ENCODE peak calls at places on chromosomes 5 and 9, in six cellular contexts. One of them, this sample, is unnamed.

GRCh38 chr9:129026442-129027223 is 1.5 kb downstream of the SH3GLB2 start:
- DNase-seq in stomach: peak; percentile 62
- DNase-seq in suprapubic skin: no peak
- DNase-seq in SK-N-SH: peak; percentile 91
- DNase-seq in transverse colon: peak; percentile 39
- DNase-seq in HepG2: peak; percentile 20
- DNase-seq in this sample: peak; percentile 44

GRCh38 chr5:76544268-76544926 is 78.8 kb downstream of the F2RL2 start:
- DNase-seq in suprapubic skin: no peak
- DNase-seq in HepG2: peak; percentile 70
- DNase-seq in SK-N-SH: peak; percentile 69
- DNase-seq in transverse colon: peak; percentile 70
- DNase-seq in stomach: peak; percentile 76
- DNase-seq in this sample: peak; percentile 53

GRCh38 chr5:139232161-139232724 is 34.1 kb upstream of the SIL1 start:
- DNase-seq in SK-N-SH: no peak
- DNase-seq in suprapubic skin: no peak
- DNase-seq in transverse colon: no peak
- DNase-seq in HepG2: no peak
- DNase-seq in stomach: no peak
- DNase-seq in this sample: no peak

GRCh38 chr9:8208465-8208864 is 408.9 kb upstream of the DMAC1 start:
- DNase-seq in stomach: no peak
- DNase-seq in HepG2: no peak
- DNase-seq in suprapubic skin: no peak
- DNase-seq in transverse colon: no peak
- DNase-seq in SK-N-SH: no peak
- DNase-seq in this sample: no peak

GRCh38 chr5:53035868-53036381 is 46.8 kb downstream of the ITGA2 start:
- DNase-seq in stomach: no peak
- DNase-seq in HepG2: no peak
- DNase-seq in SK-N-SH: no peak
- DNase-seq in suprapubic skin: no peak
- DNase-seq in transverse colon: no peak
- DNase-seq in this sample: no peak

GRCh38 chr5:160930361-160930760 is 78.3 kb upstream of the ATP10B start:
- DNase-seq in suprapubic skin: no peak
- DNase-seq in stomach: no peak
- DNase-seq in HepG2: no peak
- DNase-seq in transverse colon: no peak
- DNase-seq in SK-N-SH: no peak
- DNase-seq in this sample: no peak

GRCh38 chr9:121294866-121295661 is 27.1 kb downstream of the GSN start:
- DNase-seq in transverse colon: no peak
- DNase-seq in suprapubic skin: peak; percentile 80
- DNase-seq in SK-N-SH: no peak
- DNase-seq in stomach: peak; percentile 57
- DNase-seq in HepG2: peak; percentile 82
- DNase-seq in this sample: no peak

GRCh38 chr9:12680341-12680740 is 12.8 kb upstream of the TYRP1 start:
- DNase-seq in SK-N-SH: no peak
- DNase-seq in suprapubic skin: no peak
- DNase-seq in stomach: no peak
- DNase-seq in HepG2: no peak
- DNase-seq in transverse colon: no peak
- DNase-seq in this sample: no peak

GRCh38 chr9:1978941-1979340 is 36.2 kb upstream of the SMARCA2 start:
- DNase-seq in suprapubic skin: peak; percentile 67
- DNase-seq in transverse colon: no peak
- DNase-seq in stomach: no peak
- DNase-seq in HepG2: peak; percentile 11
- DNase-seq in SK-N-SH: peak; percentile 7
- DNase-seq in this sample: no peak

GRCh38 chr9:87771251-87772006 is 45.5 kb downstream of the CTSL start:
- DNase-seq in transverse colon: no peak
- DNase-seq in suprapubic skin: no peak
- DNase-seq in stomach: no peak
- DNase-seq in SK-N-SH: peak; percentile 26
- DNase-seq in HepG2: no peak
- DNase-seq in this sample: no peak

GRCh38 chr5:137340899-137341298 is 158.2 kb downstream of the SPOCK1 start:
- DNase-seq in transverse colon: no peak
- DNase-seq in SK-N-SH: no peak
- DNase-seq in suprapubic skin: no peak
- DNase-seq in HepG2: no peak
- DNase-seq in stomach: no peak
- DNase-seq in this sample: no peak

GRCh38 chr9:69325409-69326212 is 596 bp downstream of the ENTREP1 start:
- DNase-seq in HepG2: no peak
- DNase-seq in suprapubic skin: no peak
- DNase-seq in SK-N-SH: peak; percentile 70
- DNase-seq in stomach: peak; percentile 45
- DNase-seq in transverse colon: peak; percentile 16
- DNase-seq in this sample: peak; percentile 39

GRCh38 chr9:125189361-125190289 is at the start of gene PPP6C:
- DNase-seq in stomach: peak; percentile 97
- DNase-seq in suprapubic skin: peak; percentile 98
- DNase-seq in transverse colon: peak; percentile 98
- DNase-seq in HepG2: peak; percentile 91
- DNase-seq in SK-N-SH: peak; percentile 97
- DNase-seq in this sample: peak; percentile 95
- TF ChIP-seq POLR2AphosphoS5 in stomach: peak; percentile 87
- TF ChIP-seq POLR2AphosphoS5 in suprapubic skin: peak; percentile 86
- TF ChIP-seq POLR2AphosphoS5 in transverse colon: peak; percentile 92
- TF ChIP-seq POLR2AphosphoS5 in HepG2: peak; percentile 55
- TF ChIP-seq POLR2AphosphoS5 in SK-N-SH: peak; percentile 81
- TF ChIP-seq POLR2AphosphoS5 in this sample: peak; percentile 95

GRCh38 chr5:152556779-152557178 is 151.7 kb upstream of the NMUR2 start:
- DNase-seq in SK-N-SH: no peak
- DNase-seq in HepG2: no peak
- DNase-seq in suprapubic skin: no peak
- DNase-seq in transverse colon: no peak
- DNase-seq in stomach: no peak
- DNase-seq in this sample: no peak

GRCh38 chr5:152560508-152561137 is 155.5 kb upstream of the NMUR2 start:
- DNase-seq in suprapubic skin: no peak
- DNase-seq in stomach: peak; percentile 70
- DNase-seq in HepG2: peak; percentile 13
- DNase-seq in transverse colon: peak; percentile 46
- DNase-seq in SK-N-SH: peak; percentile 36
- DNase-seq in this sample: no peak
- TF ChIP-seq CTCF in suprapubic skin: no peak
- TF ChIP-seq CTCF in stomach: peak; percentile 49
- TF ChIP-seq CTCF in HepG2: peak; percentile 70
- TF ChIP-seq CTCF in transverse colon: peak; percentile 62
- TF ChIP-seq CTCF in SK-N-SH: peak; percentile 79
- TF ChIP-seq CTCF in this sample: peak; percentile 52

GRCh38 chr5:105952875-105953274 is 1717.9 kb downstream of the EFNA5 start:
- DNase-seq in SK-N-SH: peak; percentile 3
- DNase-seq in stomach: no peak
- DNase-seq in suprapubic skin: no peak
- DNase-seq in HepG2: no peak
- DNase-seq in transverse colon: no peak
- DNase-seq in this sample: no peak
- TF ChIP-seq POLR2AphosphoS5 in SK-N-SH: no peak
- TF ChIP-seq POLR2AphosphoS5 in stomach: no peak
- TF ChIP-seq POLR2AphosphoS5 in suprapubic skin: no peak
- TF ChIP-seq POLR2AphosphoS5 in HepG2: no peak
- TF ChIP-seq POLR2AphosphoS5 in transverse colon: no peak
- TF ChIP-seq POLR2AphosphoS5 in this sample: no peak

DNA sequence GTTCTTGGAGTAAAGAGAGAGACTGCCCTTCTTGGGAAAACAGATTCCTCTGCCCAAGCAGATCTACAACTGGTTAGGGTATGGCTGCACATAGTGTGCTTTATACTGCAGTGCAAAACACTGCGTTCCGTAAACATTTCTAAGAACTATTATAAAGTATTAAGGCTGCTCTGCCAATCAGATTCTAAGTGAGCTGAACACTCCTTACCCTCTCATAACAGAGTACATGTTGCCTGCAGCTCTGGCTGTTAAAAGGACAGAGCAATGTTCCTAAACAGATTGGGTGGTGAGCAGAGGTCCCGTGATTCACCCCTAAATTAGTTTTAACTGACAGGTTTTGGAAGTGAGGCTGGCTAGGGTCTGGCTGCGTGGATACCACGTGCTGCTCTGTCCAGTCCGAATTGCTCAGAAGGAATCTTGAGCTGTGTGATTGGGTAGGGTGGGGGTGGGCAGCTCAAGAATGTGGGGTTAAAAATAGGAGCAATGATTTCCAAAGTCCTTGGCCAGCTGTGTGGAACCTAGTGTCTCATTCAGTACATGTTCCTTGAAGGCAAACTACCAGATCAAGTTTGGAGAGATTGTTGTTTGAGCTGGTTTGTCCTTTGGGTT is 497.5 kb upstream of the CD180 start:
- DNase-seq in SK-N-SH: no peak
- DNase-seq in HepG2: no peak
- DNase-seq in stomach: peak; percentile 26
- DNase-seq in suprapubic skin: peak; percentile 90
- DNase-seq in transverse colon: peak; percentile 56
- DNase-seq in this sample: peak; percentile 78
- TF ChIP-seq CTCF in SK-N-SH: no peak
- TF ChIP-seq CTCF in HepG2: no peak
- TF ChIP-seq CTCF in stomach: no peak
- TF ChIP-seq CTCF in suprapubic skin: no peak
- TF ChIP-seq CTCF in transverse colon: no peak
- TF ChIP-seq CTCF in this sample: no peak

GRCh38 chr5:177610770-177611445 is 11.0 kb downstream of the B4GALT7 start:
- DNase-seq in HepG2: no peak
- DNase-seq in SK-N-SH: no peak
- DNase-seq in transverse colon: no peak
- DNase-seq in suprapubic skin: no peak
- DNase-seq in stomach: no peak
- DNase-seq in this sample: no peak
- TF ChIP-seq POLR2AphosphoS5 in HepG2: no peak
- TF ChIP-seq POLR2AphosphoS5 in SK-N-SH: no peak
- TF ChIP-seq POLR2AphosphoS5 in transverse colon: no peak
- TF ChIP-seq POLR2AphosphoS5 in suprapubic skin: no peak
- TF ChIP-seq POLR2AphosphoS5 in stomach: no peak
- TF ChIP-seq POLR2AphosphoS5 in this sample: no peak

This sample was measured in prostate gland.